ENCODE peak calls at places on chromosomes 7 and 10, in six cellular contexts. P is suprapubic skin; X is CD8-positive, alpha-beta T cell; W is right atrium auricular region; G is Peyer's patch; O is PC-9. A is an unnamed sample. For H3K4me1, the result is how much of the 10 kb centered on the place peaks cover.

GRCh38 chr7:150969483-150969874 is 8.6 kb downstream of the KCNH2 start:
- DNase-seq in P (no peak), X (no peak), W (no peak), G (no peak), O (no peak), A (no peak)

GRCh38 chr7:157136372-157136771 is 2.4 kb upstream of the UBE3C start:
- DNase-seq in P (no peak), X (no peak), W (no peak), G (no peak), O (no peak), A (peak)

GRCh38 chr10:6607778-6608177 is 27.7 kb upstream of the PRKCQ start:
- DNase-seq in P (no peak), X (no peak), W (no peak), G (no peak), O (no peak), A (peak)

GRCh38 chr10:119542990-119543813 is 683 bp upstream of the RGS10 start:
- DNase-seq in P (peak), X (peak), W (no peak), G (peak), O (peak), A (no peak)

GRCh38 chr7:18623389-18623788 is 127.8 kb downstream of the HDAC9 start:
- DNase-seq in P (no peak), X (no peak), W (no peak), G (no peak), O (no peak), A (peak)

GRCh38 chr7:127504715-127505114 is 80.7 kb downstream of the GCC1 start:
- DNase-seq in P (no peak), X (peak), W (no peak), G (peak), O (no peak), A (no peak)

GRCh38 chr7:11540271-11540761 is 291.7 kb downstream of the THSD7A start:
- DNase-seq in P (no peak), X (no peak), W (no peak), G (no peak), O (peak), A (peak)

GRCh38 chr7:83072576-83073517 is 89.8 kb downstream of the PCLO start:
- DNase-seq in P (no peak), X (no peak), W (no peak), G (no peak), O (no peak), A (peak)

GRCh38 chr10:113019692-113020424 is 69.8 kb downstream of the TCF7L2 start:
- DNase-seq in P (no peak), X (no peak), W (no peak), G (no peak), O (no peak), A (no peak)

GRCh38 chr7:145848691-145849090 is 267.9 kb upstream of the CNTNAP2 start:
- DNase-seq in P (no peak), X (no peak), W (no peak), G (no peak), O (peak), A (no peak)

GRCh38 chr10:38010150-38010903 is at the start of gene ZNF33A:
- DNase-seq in P (peak), X (peak), W (peak), G (peak), O (peak), A (peak)

GRCh38 chr10:13340068-13340467 is 8.0 kb downstream of the SEPHS1 start:
- DNase-seq in P (no peak), X (no peak), W (no peak), G (no peak), O (no peak), A (peak)

GRCh38 chr7:104096683-104097082 is 107.2 kb upstream of the RELN start:
- DNase-seq in P (no peak), X (no peak), W (no peak), G (no peak), O (no peak), A (peak)

GRCh38 chr10:131215776-131216175 is 95.7 kb downstream of the TCERG1L start:
- DNase-seq in P (peak), X (no peak), W (no peak), G (peak), O (no peak), A (no peak)

GRCh38 chr7:151276651-151277590 is 28.4 kb upstream of the SMARCD3 start:
- DNase-seq in P (no peak), X (peak), W (no peak), G (peak), O (peak), A (peak)

DNA sequence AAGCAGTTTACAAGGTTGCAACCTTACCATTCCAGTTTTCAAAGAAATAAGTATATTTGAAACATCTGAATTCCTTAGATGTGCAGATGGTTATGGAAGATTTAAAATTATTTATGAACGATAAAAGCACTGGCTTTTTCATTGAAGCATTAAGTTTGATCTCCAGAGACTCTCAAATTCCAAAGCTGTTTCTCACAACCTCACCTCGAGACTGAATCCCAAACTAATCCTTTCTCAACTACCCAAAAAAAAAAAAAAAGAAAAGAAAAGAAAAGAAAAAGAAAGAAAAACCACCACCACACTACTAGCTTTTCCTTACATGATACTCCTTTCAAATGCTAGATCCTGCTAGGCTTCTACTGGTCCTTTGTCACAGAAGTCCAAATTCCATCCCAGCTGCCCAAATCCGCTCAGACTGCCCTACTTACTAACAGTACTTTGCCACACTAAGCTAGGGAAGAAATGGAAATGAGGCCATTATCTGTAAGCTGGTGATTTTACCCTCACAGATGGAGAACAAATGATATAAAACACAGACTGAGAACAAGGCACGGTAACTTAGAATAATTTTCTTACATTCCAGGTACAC is 100.6 kb upstream of the CDK1 start:
- DNase-seq in P (no peak), X (no peak), W (no peak), G (no peak), O (no peak), A (no peak)
- H3K27ac ChIP-seq in P (no peak), X (no peak), W (no peak), G (no peak), O (no peak), A (no peak)

DNA sequence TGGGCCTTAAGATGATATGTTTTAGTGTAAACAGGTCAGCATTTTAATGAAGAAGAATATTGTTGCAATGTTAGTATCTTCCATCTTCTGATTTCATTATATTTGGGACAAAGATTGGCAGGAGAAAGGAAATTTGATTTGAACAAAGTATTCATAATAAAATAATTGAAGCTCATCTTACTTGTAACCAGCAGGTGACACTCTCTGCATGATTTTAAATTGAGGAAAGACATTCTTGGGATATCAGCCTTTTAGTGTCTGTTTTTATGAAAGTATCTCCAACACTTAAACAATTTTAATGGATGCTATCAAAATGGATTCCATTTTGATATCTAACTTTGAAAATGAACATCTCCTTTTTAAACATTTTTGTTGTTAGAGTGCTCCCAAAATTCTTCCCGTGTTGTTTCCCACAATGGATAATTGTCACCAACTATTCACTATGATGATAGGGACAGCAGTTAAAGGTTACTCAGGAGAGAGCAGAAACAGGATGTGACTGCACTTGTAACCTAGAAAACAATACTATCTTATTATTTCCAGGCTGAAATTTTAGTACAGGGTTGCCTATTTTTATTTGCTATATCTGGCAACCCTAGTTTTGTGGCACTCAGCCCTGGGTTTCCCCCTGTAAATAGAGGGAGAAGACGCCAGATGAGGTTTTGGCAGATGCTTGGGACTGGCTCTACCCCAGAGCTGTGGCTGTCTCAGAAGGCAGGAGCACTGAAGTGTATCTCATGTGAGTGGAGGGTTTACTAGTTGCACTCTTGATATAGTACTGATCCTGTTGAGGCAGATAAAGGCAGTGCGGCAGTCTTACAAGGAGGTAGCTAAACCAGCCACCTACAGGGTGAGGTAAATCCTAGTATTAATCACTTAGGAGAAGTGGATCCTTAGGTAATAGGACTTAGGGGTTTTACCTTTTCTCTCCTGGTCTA is 31.0 kb upstream of the ABCB4 start:
- DNase-seq in P (no peak), X (no peak), W (no peak), G (no peak), O (no peak), A (no peak)
- TF ChIP-seq CTCF in P (no peak), X (no peak), W (peak), G (peak), O (peak), A (peak)

DNA sequence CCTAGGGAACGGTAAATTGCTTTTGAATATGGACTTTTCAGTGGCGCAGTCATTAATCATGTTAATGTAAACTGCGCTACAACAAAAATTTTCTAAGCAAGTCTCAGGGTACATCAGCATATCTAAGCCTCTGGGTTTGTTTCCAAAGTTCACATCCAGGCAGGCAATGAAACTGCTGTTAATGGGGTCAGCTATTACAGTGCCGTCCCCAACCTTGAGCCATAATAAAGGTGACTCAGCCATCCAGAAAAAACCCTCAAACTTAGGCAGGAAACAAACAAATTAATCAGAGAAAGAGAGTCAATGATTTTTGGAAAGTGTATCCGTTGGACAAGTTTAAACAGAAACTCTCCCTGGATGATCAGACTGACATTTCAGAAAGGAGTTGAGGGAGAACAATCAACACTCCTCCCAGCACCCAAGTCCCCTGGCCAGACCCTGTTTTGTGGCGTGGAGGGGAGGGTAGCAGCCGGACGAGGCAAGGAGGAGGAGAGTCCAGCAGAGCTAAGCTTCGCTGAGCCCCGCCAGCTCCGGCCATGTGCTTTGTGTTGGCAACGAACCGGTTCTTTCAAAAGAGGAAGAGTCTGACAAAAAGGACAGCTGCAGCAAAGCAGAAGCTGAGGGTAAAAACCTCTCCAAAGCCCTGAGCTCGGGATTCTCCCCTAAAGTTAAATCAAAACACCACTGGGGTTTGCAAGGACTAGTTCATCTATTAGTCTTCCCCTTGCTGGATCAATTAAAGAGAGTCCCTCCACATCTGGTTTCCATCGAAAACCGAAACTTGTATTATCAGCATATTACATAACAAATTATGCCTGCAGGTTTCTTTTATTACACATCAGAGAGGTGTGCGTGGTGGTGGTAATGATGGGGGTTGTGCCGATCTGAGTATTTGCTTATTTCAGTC is 3.6 kb downstream of the FAM53B start:
- DNase-seq in P (peak), X (no peak), W (peak), G (peak), O (no peak), A (peak)
- H3K4me1 ChIP-seq in P (half or more), X (half or more), W (half or more), G (under half), O (under half), A (under half)

DNA sequence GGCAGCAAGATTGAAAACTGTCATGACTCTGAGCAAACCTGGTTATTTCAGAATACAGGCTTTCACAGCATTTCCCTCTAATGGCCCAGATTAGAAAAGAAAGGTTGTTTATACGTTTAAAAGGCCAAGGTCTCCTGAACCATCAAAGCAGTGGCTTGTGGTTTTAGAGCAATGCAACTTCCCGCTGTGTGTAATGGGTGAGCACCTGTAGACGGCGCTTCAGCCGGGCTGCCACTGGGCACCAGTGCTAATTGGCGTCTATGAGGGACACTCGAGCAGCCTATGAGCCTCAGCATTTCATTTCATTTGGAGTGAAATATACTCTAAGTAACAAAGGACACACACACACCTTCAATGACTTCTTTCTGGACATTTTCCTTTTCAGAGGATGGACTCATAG is 671.0 kb upstream of the FZD8 start:
- DNase-seq in P (no peak), X (no peak), W (no peak), G (no peak), O (no peak), A (no peak)
- H3K27ac ChIP-seq in P (no peak), X (no peak), W (no peak), G (no peak), O (no peak), A (no peak)

DNA sequence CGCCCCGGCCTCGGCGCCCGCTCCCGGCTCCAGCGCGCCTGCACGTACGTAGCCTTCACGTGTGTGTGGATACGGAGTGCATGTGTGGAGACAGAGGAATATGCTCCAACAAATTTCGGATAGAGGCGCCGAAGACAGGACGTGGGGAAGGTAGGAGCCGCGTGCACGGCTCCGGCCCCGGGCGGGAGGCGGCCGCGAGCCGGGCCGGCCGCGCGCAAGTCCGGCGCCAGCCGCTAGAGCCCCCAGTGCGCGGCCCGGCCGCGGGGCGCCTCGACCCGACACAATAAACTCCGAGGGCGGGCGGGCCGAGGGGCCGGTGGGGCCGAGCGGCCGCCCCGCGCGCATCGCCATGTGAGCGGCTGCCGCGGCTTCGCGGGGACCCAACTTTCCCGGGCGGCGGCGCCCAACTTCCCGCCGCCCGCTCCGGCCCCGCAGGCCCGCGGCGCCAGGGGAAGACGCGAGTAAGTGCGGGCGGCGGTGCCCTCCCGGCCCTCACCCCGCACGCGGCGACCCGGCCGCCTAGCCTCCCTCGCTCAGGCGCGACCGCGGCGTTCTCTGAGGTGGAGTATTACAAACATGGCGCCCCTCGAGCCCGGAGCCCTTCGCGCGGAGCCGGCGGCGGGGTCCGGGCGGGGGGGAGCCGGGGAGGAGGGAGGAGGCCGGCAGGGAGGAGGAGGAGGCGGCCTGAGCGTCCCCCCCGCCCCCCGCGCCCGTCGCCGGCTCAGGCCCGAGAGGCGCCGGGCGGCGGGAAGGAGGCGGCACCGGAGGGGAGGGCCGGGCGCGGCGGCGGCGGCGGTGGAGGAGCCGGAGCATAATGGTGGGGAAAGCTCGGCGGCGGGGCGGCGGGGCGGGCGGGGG is at the start of gene ZMYND11:
- DNase-seq in P (peak), X (peak), W (no peak), G (peak), O (peak), A (peak)
- TF ChIP-seq CTCF in P (no peak), X (no peak), W (no peak), G (peak), O (no peak), A (no peak)